ENCODE peak calls at places on chromosome 10, in four cellular contexts. One of them, this sample, is unnamed.
A peak's percentile ranks its signal among the peaks of the same experiment; 100 is the strongest.

GRCh38 chr10:33314788-33315561 is 19.5 kb downstream of the NRP1 start:
- DNase-seq in foreskin fibroblast: peak; percentile 35
- DNase-seq in adrenal gland: no peak
- DNase-seq in fibroblast of lung: peak; percentile 89
- DNase-seq in this sample: peak; percentile 78

GRCh38 chr10:31320179-31320597 is 1.2 kb downstream of the ZEB1 start:
- DNase-seq in foreskin fibroblast: no peak
- DNase-seq in adrenal gland: peak; percentile 58
- DNase-seq in fibroblast of lung: peak; percentile 66
- DNase-seq in this sample: peak; percentile 49

GRCh38 chr10:70974351-70974901 is 86.1 kb upstream of the PCBD1 start:
- DNase-seq in foreskin fibroblast: peak; percentile 58
- DNase-seq in adrenal gland: peak; percentile 22
- DNase-seq in fibroblast of lung: no peak
- DNase-seq in this sample: peak; percentile 3

GRCh38 chr10:125152646-125153368 is 7.6 kb downstream of the CTBP2 start:
- DNase-seq in foreskin fibroblast: peak; percentile 81
- DNase-seq in adrenal gland: no peak
- DNase-seq in fibroblast of lung: peak; percentile 43
- DNase-seq in this sample: peak; percentile 39

GRCh38 chr10:89535185-89536012 is at the start of gene SLC16A12:
- DNase-seq in foreskin fibroblast: peak; percentile 43
- DNase-seq in adrenal gland: no peak
- DNase-seq in fibroblast of lung: peak; percentile 18
- DNase-seq in this sample: peak; percentile 19

GRCh38 chr10:92757066-92757716 is 67.4 kb downstream of the HHEX start:
- DNase-seq in foreskin fibroblast: peak; percentile 81
- DNase-seq in adrenal gland: peak; percentile 71
- DNase-seq in fibroblast of lung: peak; percentile 95
- DNase-seq in this sample: peak; percentile 83

GRCh38 chr10:122286872-122287271 is 15.8 kb downstream of the BTBD16 start:
- DNase-seq in foreskin fibroblast: peak; percentile 69
- DNase-seq in adrenal gland: no peak
- DNase-seq in fibroblast of lung: peak; percentile 68
- DNase-seq in this sample: peak; percentile 23

GRCh38 chr10:104925232-104925851 is 284.3 kb downstream of the SORCS3 start:
- DNase-seq in foreskin fibroblast: peak; percentile 59
- DNase-seq in adrenal gland: peak; percentile 58
- DNase-seq in fibroblast of lung: peak; percentile 42
- DNase-seq in this sample: peak; percentile 2

GRCh38 chr10:52874541-52874940 is 102.0 kb upstream of the MBL2 start:
- DNase-seq in foreskin fibroblast: no peak
- DNase-seq in adrenal gland: no peak
- DNase-seq in fibroblast of lung: no peak
- DNase-seq in this sample: no peak

GRCh38 chr10:61795551-61795950 is 105.9 kb upstream of the ARID5B start:
- DNase-seq in foreskin fibroblast: no peak
- DNase-seq in adrenal gland: no peak
- DNase-seq in fibroblast of lung: no peak
- DNase-seq in this sample: no peak
- TF ChIP-seq CTCF in foreskin fibroblast: no peak
- TF ChIP-seq CTCF in adrenal gland: no peak
- TF ChIP-seq CTCF in fibroblast of lung: peak; percentile 5
- TF ChIP-seq CTCF in this sample: peak; percentile 11

DNA sequence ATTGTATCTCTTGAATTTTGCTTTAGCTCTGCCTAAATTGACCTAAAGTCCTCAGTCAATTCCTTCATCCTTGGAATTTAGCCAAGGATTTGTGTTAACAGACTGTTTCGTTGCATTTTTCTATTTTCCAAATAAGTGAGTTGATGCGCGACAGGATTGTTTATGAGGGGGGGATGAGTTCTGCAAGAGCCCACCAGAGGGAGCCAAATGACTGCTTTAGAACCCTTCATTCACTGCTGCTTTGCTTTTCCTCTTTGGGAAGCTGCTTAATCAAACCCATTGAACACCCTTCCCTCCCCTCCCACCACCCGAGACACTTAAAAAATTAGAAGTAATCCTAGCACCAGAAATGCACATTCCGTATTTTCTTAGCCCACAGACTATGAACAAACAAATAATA is 33.7 kb upstream of the PTF1A start:
- DNase-seq in foreskin fibroblast: peak; percentile 75
- DNase-seq in adrenal gland: peak; percentile 50
- DNase-seq in fibroblast of lung: peak; percentile 74
- DNase-seq in this sample: peak; percentile 63
- H3K4me3 ChIP-seq in foreskin fibroblast: no peak overlapping the region
- H3K4me3 ChIP-seq in adrenal gland: no peak overlapping the region
- H3K4me3 ChIP-seq in fibroblast of lung: no peak overlapping the region
- H3K4me3 ChIP-seq in this sample: no peak overlapping the region

DNA sequence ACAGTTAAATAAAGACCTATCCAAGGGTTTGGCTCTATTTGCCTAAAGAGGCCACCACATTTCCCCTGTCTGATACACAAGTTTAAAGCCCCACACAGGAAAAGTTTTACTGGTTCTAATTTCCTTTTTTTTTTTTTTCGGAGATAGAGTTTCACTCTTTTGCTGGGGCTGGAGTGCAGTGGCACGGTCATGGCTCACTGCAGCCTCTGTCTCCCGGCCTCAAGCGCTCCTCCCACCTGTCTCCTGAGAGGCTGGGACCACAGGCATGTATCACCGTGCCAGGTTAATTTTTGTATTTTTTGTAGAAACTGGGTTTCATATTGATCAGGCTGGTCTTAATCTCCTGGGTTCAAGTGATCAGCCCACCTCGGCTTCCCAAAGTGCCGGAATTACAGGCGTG is 53.3 kb upstream of the ASAH2 start:
- DNase-seq in foreskin fibroblast: no peak
- DNase-seq in adrenal gland: no peak
- DNase-seq in fibroblast of lung: no peak
- DNase-seq in this sample: no peak
- TF ChIP-seq CTCF in foreskin fibroblast: no peak
- TF ChIP-seq CTCF in adrenal gland: no peak
- TF ChIP-seq CTCF in fibroblast of lung: no peak
- TF ChIP-seq CTCF in this sample: no peak

GRCh38 chr10:69913586-69913985 is 111.9 kb downstream of the COL13A1 start:
- DNase-seq in foreskin fibroblast: no peak
- DNase-seq in adrenal gland: no peak
- DNase-seq in fibroblast of lung: no peak
- DNase-seq in this sample: no peak
- H3K4me3 ChIP-seq in foreskin fibroblast: no peak overlapping the region
- H3K4me3 ChIP-seq in adrenal gland: no peak overlapping the region
- H3K4me3 ChIP-seq in fibroblast of lung: no peak overlapping the region
- H3K4me3 ChIP-seq in this sample: no peak overlapping the region

GRCh38 chr10:100934084-100934659 is 21.4 kb downstream of the SLF2 start:
- DNase-seq in foreskin fibroblast: peak; percentile 17
- DNase-seq in adrenal gland: no peak
- DNase-seq in fibroblast of lung: peak; percentile 18
- DNase-seq in this sample: peak; percentile 6
- TF ChIP-seq CTCF in foreskin fibroblast: peak; percentile 57
- TF ChIP-seq CTCF in adrenal gland: peak; percentile 34
- TF ChIP-seq CTCF in fibroblast of lung: peak; percentile 64
- TF ChIP-seq CTCF in this sample: peak; percentile 57

GRCh38 chr10:48685731-48686130 is 1.1 kb downstream of the WDFY4 start:
- DNase-seq in foreskin fibroblast: no peak
- DNase-seq in adrenal gland: no peak
- DNase-seq in fibroblast of lung: no peak
- DNase-seq in this sample: no peak

GRCh38 chr10:48684463-48684791 is 246 bp upstream of the WDFY4 start:
- DNase-seq in foreskin fibroblast: no peak
- DNase-seq in adrenal gland: no peak
- DNase-seq in fibroblast of lung: no peak
- DNase-seq in this sample: no peak

GRCh38 chr10:48683424-48683823 is 1.2 kb upstream of the WDFY4 start:
- DNase-seq in foreskin fibroblast: no peak
- DNase-seq in adrenal gland: no peak
- DNase-seq in fibroblast of lung: no peak
- DNase-seq in this sample: no peak

GRCh38 chr10:48683893-48684292 is 780 bp upstream of the WDFY4 start:
- DNase-seq in foreskin fibroblast: no peak
- DNase-seq in adrenal gland: no peak
- DNase-seq in fibroblast of lung: no peak
- DNase-seq in this sample: no peak

GRCh38 chr10:48684792-48685651 is at the start of gene WDFY4:
- DNase-seq in foreskin fibroblast: no peak
- DNase-seq in adrenal gland: no peak
- DNase-seq in fibroblast of lung: no peak
- DNase-seq in this sample: no peak
- H3K4me3 ChIP-seq in foreskin fibroblast: no peak within 1 kb of the TSS
- H3K4me3 ChIP-seq in adrenal gland: no peak within 1 kb of the TSS
- H3K4me3 ChIP-seq in fibroblast of lung: no peak within 1 kb of the TSS
- H3K4me3 ChIP-seq in this sample: no peak within 1 kb of the TSS

DNA sequence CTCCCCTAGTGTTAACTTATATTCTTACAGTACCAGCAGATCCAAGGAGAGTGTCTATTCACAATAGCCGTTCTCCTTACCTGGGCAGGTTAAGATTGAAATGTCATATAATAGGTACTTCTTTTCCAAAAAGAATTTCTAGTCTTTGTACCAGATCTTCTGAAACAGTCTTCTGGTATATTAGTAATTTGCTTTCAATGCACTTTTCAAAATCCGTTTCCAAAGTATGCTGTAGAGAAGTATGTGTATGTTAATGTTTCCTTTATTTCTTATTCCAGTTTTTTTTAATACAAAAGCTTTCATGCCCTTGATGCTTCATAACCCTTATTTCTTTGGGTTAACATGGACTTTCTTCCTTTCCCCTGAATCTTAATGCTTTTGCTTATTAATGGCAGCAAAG is 188.2 kb downstream of the MLLT10 start:
- DNase-seq in foreskin fibroblast: no peak
- DNase-seq in adrenal gland: no peak
- DNase-seq in fibroblast of lung: no peak
- DNase-seq in this sample: no peak
- TF ChIP-seq CTCF in foreskin fibroblast: no peak
- TF ChIP-seq CTCF in adrenal gland: no peak
- TF ChIP-seq CTCF in fibroblast of lung: no peak
- TF ChIP-seq CTCF in this sample: no peak

GRCh38 chr10:99531696-99532050 is 1.1 kb upstream of the NKX2-3 start:
- DNase-seq in foreskin fibroblast: no peak
- DNase-seq in adrenal gland: no peak
- DNase-seq in fibroblast of lung: no peak
- DNase-seq in this sample: no peak
- H3K4me3 ChIP-seq in foreskin fibroblast: no peak overlapping the region
- H3K4me3 ChIP-seq in adrenal gland: no peak overlapping the region
- H3K4me3 ChIP-seq in fibroblast of lung: no peak overlapping the region
- H3K4me3 ChIP-seq in this sample: no peak overlapping the region